ENCODE peak calls at places on chromosomes 4 and X, in six cellular contexts. I is left lung, P is neural progenitor cell, K is breast epithelium, A is SJSA1, O is BE2C. T is an unnamed sample.

GRCh38 chr4:90845777-90846176 is 718.6 kb downstream of the CCSER1 start:
- DNase-seq in O (no peak), K (no peak), A (no peak), P (no peak), I (no peak), T (no peak)

GRCh38 chrX:30653415-30654131 is at the start of gene GK:
- DNase-seq in I (peak; percentile 81), O (peak; percentile 12), A (peak; percentile 35), K (no peak), P (peak; percentile 39), T (peak; percentile 7)

GRCh38 chr4:3305610-3306371 is 13.0 kb downstream of the RGS12 start:
- DNase-seq in K (no peak), O (peak; percentile 4), I (peak; percentile 45), A (peak; percentile 38), P (peak; percentile 45), T (no peak)

GRCh38 chr4:99458911-99459447 is 23.8 kb upstream of the ADH7 start:
- DNase-seq in K (no peak), P (no peak), I (no peak), O (no peak), A (no peak), T (no peak)

GRCh38 chrX:89033723-89034122 is 286.7 kb downstream of the CPXCR1 start:
- DNase-seq in I (no peak), K (no peak), P (no peak), A (no peak), O (no peak), T (no peak)

GRCh38 chrX:137926090-137926489 is 360.2 kb downstream of the ZIC3 start:
- DNase-seq in A (no peak), P (peak; percentile 47), O (peak; percentile 13), I (no peak), K (no peak), T (peak; percentile 50)

GRCh38 chrX:13373807-13374187 is 53.9 kb upstream of the ATXN3L start:
- DNase-seq in A (no peak), K (no peak), I (no peak), P (no peak), O (no peak), T (no peak)

GRCh38 chrX:63275127-63275526 is 76.0 kb downstream of the SPIN4 start:
- DNase-seq in K (no peak), A (no peak), P (peak; percentile 22), O (peak; percentile 25), I (no peak), T (peak; percentile 80)

GRCh38 chrX:102966701-102967100 is 29.6 kb downstream of the RAB40AL start:
- DNase-seq in O (no peak), K (no peak), I (no peak), P (no peak), A (no peak), T (no peak)

GRCh38 chr4:108024078-108024990 is 34.6 kb downstream of the HADH start:
- DNase-seq in P (no peak), I (no peak), K (no peak), A (no peak), O (no peak), T (no peak)

GRCh38 chr4:186919340-186919739 is 195.7 kb upstream of the FAT1 start:
- DNase-seq in P (no peak), A (no peak), I (no peak), K (no peak), O (no peak), T (no peak)

GRCh38 chr4:150769235-150769634 is 187.3 kb downstream of the MAB21L2 start:
- DNase-seq in A (peak; percentile 14), O (no peak), K (no peak), I (no peak), P (no peak), T (no peak)

GRCh38 chr4:174317531-174317930 is 33.8 kb downstream of the CEP44 start:
- DNase-seq in P (no peak), A (no peak), I (no peak), K (no peak), O (no peak), T (no peak)

GRCh38 chrX:119218198-119218597 is 17.9 kb upstream of the PGRMC1 start:
- DNase-seq in A (no peak), K (no peak), O (no peak), I (no peak), P (no peak), T (no peak)

GRCh38 chrX:102964941-102965340 is 27.9 kb downstream of the RAB40AL start:
- DNase-seq in P (no peak), K (no peak), A (no peak), I (no peak), O (no peak), T (no peak)

GRCh38 chrX:152637649-152638442 is at the start of gene GABRQ:
- DNase-seq in P (peak; percentile 93), A (peak; percentile 5), K (no peak), I (peak; percentile 59), O (peak; percentile 88), T (peak; percentile 27)

GRCh38 chrX:4263005-4263404 is 549.6 kb upstream of the PRKX start:
- DNase-seq in I (no peak), K (no peak), P (peak; percentile 20), A (no peak), O (no peak), T (no peak)

GRCh38 chrX:94977986-94978385 is 1304.0 kb downstream of the FAM133A start:
- DNase-seq in K (no peak), O (no peak), A (no peak), I (no peak), P (no peak), T (no peak)

GRCh38 chrX:94977562-94977961 is 1303.6 kb downstream of the FAM133A start:
- DNase-seq in P (no peak), K (no peak), A (no peak), I (no peak), O (no peak), T (no peak)
- H3K27me3 ChIP-seq in P (no peaks in the 10 kb centered on the region), K (peaks cover 54% of the 10 kb centered on the region), A (no peaks in the 10 kb centered on the region), I (no peaks in the 10 kb centered on the region), O (no peaks in the 10 kb centered on the region), T (no peaks in the 10 kb centered on the region)

GRCh38 chr4:153004106-153004881 is 68.2 kb downstream of the FHDC1 start:
- DNase-seq in I (peak; percentile 49), O (no peak), P (peak; percentile 63), A (no peak), K (no peak), T (no peak)

GRCh38 chr4:153000068-153000420 is 63.9 kb downstream of the FHDC1 start:
- DNase-seq in P (no peak), A (no peak), K (no peak), O (no peak), I (no peak), T (no peak)

GRCh38 chr4:152999376-153000067 is 63.4 kb downstream of the FHDC1 start:
- DNase-seq in A (no peak), I (no peak), O (no peak), K (no peak), P (no peak), T (no peak)

GRCh38 chr4:153002110-153002509 is 66.0 kb downstream of the FHDC1 start:
- DNase-seq in I (no peak), P (no peak), K (no peak), A (no peak), O (no peak), T (no peak)

DNA sequence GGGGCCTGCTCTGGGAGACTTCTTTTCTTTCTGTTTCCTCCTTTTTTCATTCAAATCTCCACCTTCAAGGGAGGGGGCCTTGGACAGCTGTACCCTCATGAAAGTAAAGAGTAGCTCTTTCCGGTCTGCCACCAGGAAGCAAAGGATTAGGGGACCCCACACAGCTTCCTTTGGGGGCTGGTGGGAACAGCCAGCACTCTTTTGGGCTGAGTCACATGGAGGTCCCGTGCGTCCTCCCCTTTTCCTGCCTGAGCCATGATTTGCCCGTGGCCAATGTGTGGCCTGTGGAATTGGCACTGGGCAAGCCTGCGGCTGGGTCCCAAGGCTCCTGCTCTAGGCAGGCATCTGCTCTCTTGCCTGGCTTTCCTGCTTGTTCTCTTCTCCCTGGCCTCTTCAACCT is 65.5 kb downstream of the FHDC1 start:
- DNase-seq in K (no peak), A (peak; percentile 53), O (no peak), I (no peak), P (peak; percentile 24), T (no peak)
- H3K27me3 ChIP-seq in K (no peaks in the 10 kb centered on the region), A (no peaks in the 10 kb centered on the region), O (no peaks in the 10 kb centered on the region), I (no peaks in the 10 kb centered on the region), P (no peaks in the 10 kb centered on the region), T (no peaks in the 10 kb centered on the region)

DNA sequence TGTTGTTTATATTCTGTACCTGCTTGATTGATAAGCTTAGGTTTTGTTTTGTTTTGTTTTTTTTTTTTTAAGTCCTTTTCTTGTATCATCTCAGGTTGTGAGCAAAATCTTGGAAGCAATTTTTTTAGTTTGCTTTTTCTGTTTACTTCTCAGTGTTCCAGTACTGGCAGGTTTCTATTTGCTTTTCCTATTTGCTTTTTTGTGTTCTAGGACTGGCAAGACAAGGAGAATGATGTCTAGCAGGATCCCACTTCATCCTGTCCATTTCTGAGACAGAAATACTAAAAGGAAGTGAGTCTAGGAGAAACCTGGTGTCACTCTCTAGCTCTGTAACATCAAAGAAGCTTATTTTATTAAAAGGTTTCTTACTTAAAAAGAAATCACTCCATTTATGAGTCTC is 15.6 kb downstream of the CXCL13 start:
- DNase-seq in P (no peak), O (no peak), A (no peak), I (no peak), K (no peak), T (no peak)
- H3K27me3 ChIP-seq in P (peaks cover 9% of the 10 kb centered on the region), O (peaks cover 30% of the 10 kb centered on the region), A (peaks cover 4% of the 10 kb centered on the region), I (no peaks in the 10 kb centered on the region), K (no peaks in the 10 kb centered on the region), T (peaks cover 28% of the 10 kb centered on the region)

GRCh38 chrX:25012433-25012735 is 3.4 kb downstream of the ARX start:
- DNase-seq in O (no peak), A (no peak), P (peak; percentile 79), I (no peak), K (no peak), T (peak; percentile 46)
- H3K27me3 ChIP-seq in O (peaks cover 78% of the 10 kb centered on the region), A (peaks cover 21% of the 10 kb centered on the region), P (peaks cover 99% of the 10 kb centered on the region), I (peaks cover 89% of the 10 kb centered on the region), K (peaks cover 96% of the 10 kb centered on the region), T (peaks cover 7% of the 10 kb centered on the region)

GRCh38 chr4:113256946-113257345 is 207.5 kb downstream of the ANK2 start:
- DNase-seq in P (no peak), O (no peak), A (no peak), K (no peak), I (no peak), T (no peak)
- H3K27me3 ChIP-seq in P (no peaks in the 10 kb centered on the region), O (no peaks in the 10 kb centered on the region), A (no peaks in the 10 kb centered on the region), K (no peaks in the 10 kb centered on the region), I (no peaks in the 10 kb centered on the region), T (no peaks in the 10 kb centered on the region)

GRCh38 chr4:81504685-81505598 is 33.2 kb upstream of the RASGEF1B start:
- DNase-seq in O (no peak), A (no peak), P (no peak), K (peak; percentile 50), I (peak; percentile 81), T (no peak)
- H3K27me3 ChIP-seq in O (peaks cover 3% of the 10 kb centered on the region), A (no peaks in the 10 kb centered on the region), P (no peaks in the 10 kb centered on the region), K (no peaks in the 10 kb centered on the region), I (no peaks in the 10 kb centered on the region), T (peaks cover 2% of the 10 kb centered on the region)

DNA sequence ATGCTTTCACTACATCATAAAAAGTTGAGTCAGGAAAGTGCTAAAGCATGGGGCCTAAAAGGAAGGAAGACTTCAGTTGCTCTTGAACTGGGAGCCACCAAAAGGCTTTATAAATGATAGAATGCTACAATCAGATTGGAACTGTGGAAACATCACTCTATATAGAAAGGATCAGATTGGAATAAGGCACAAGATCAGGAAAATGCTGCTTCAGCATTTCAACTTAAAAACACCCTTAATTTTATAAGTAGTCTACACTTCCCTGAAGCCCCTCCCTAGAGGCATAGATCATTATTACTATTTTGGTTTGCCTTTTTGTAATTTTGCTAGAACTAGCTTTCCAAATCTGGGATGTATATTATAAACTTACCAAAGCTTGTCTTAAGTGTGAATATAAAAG is 170.7 kb downstream of the FANCB start:
- DNase-seq in K (no peak), O (no peak), I (no peak), P (no peak), A (no peak), T (no peak)
- H3K27me3 ChIP-seq in K (peaks cover 4% of the 10 kb centered on the region), O (no peaks in the 10 kb centered on the region), I (no peaks in the 10 kb centered on the region), P (no peaks in the 10 kb centered on the region), A (no peaks in the 10 kb centered on the region), T (no peaks in the 10 kb centered on the region)

GRCh38 chrX:626745-627509 is 3.7 kb upstream of the SHOX start:
- DNase-seq in P (peak; percentile 50), I (no peak), K (no peak), A (no peak), O (no peak), T (no peak)
- H3K27me3 ChIP-seq in P (peaks cover 100% of the 10 kb centered on the region), I (peaks cover 34% of the 10 kb centered on the region), K (peaks cover 71% of the 10 kb centered on the region), A (no peaks in the 10 kb centered on the region), O (no peaks in the 10 kb centered on the region), T (no peaks in the 10 kb centered on the region)